ENCODE peak calls at places on chromosomes 7 and 10, in ten cellular contexts. S is effector memory CD8-positive, alpha-beta T cell; G is sciatic nerve; K is left lung; X is right lobe of liver; W is activated CD8-positive, alpha-beta T cell treated with anti-CD3 and anti-CD28 coated beads for 36 hours; C is PC-3; P is naive thymus-derived CD4-positive, alpha-beta T cell; M is stimulated activated naive B cell treated with anti-CD40 and anti-IgM and Interleukin-4, amounts not matched to agents 10 μg/mL and 1 μg/mL and 100 μg/mL, for 72 hours; U is pancreas. Y is an unnamed sample.
A peak's percentile ranks its signal among the peaks of the same experiment; 100 is the strongest.

GRCh38 chr10:26982058-26982457 is 118.2 kb downstream of the ANKRD26 start:
- ATAC-seq in S (no peak), G (no peak), K (no peak), X (no peak), W (no peak), C (no peak), P (no peak), M (no peak), U (no peak), Y (no peak)

GRCh38 chr7:27209933-27210440 is 10.1 kb upstream of the HOXA13 start:
- ATAC-seq in S (no peak), G (no peak), K (no peak), X (no peak), W (no peak), C (no peak), P (no peak), M (no peak), U (no peak), Y (no peak)

GRCh38 chr7:143901360-143901709 is 641 bp downstream of the TCAF1 start:
- ATAC-seq in S (no peak), G (peak; percentile 55), K (peak; percentile 50), X (peak; percentile 50), W (peak; percentile 14), C (peak; percentile 35), P (no peak), M (no peak), U (peak; percentile 68), Y (peak; percentile 12)

GRCh38 chr10:110216240-110216639 is 8.8 kb downstream of the MXI1 start:
- ATAC-seq in S (no peak), G (no peak), K (no peak), X (no peak), W (no peak), C (no peak), P (no peak), M (no peak), U (no peak), Y (peak; percentile 32)

GRCh38 chr10:43026039-43026973 is 50.6 kb upstream of the RET start:
- ATAC-seq in S (no peak), G (no peak), K (no peak), X (peak; percentile 68), W (no peak), C (peak; percentile 57), P (no peak), M (no peak), U (peak; percentile 41), Y (peak; percentile 59)

GRCh38 chr10:51079766-51080165 is 5.5 kb downstream of the PRKG1 start:
- ATAC-seq in S (no peak), G (no peak), K (no peak), X (no peak), W (no peak), C (no peak), P (no peak), M (no peak), U (no peak), Y (no peak)

GRCh38 chr7:135386776-135387175 is 123.1 kb downstream of the CNOT4 start:
- ATAC-seq in S (no peak), G (no peak), K (no peak), X (no peak), W (no peak), C (no peak), P (no peak), M (no peak), U (no peak), Y (no peak)

GRCh38 chr7:128982105-128982504 is 44.4 kb downstream of the IRF5 start:
- ATAC-seq in S (no peak), G (no peak), K (no peak), X (no peak), W (no peak), C (no peak), P (no peak), M (no peak), U (no peak), Y (no peak)

GRCh38 chr10:98047009-98047741 is 16.8 kb upstream of the CRTAC1 start:
- ATAC-seq in S (no peak), G (peak; percentile 86), K (no peak), X (no peak), W (no peak), C (no peak), P (no peak), M (no peak), U (no peak), Y (no peak)

GRCh38 chr10:127990846-127991542 is 84.1 kb downstream of the PTPRE start:
- ATAC-seq in S (peak; percentile 70), G (peak; percentile 81), K (peak; percentile 78), X (peak; percentile 51), W (peak; percentile 77), C (peak; percentile 11), P (peak; percentile 62), M (peak; percentile 64), U (peak; percentile 65), Y (peak; percentile 61)

GRCh38 chr10:79910836-79911235 is 38.1 kb downstream of the SFTPD start:
- ATAC-seq in S (no peak), G (no peak), K (peak; percentile 19), X (peak; percentile 38), W (no peak), C (no peak), P (no peak), M (no peak), U (peak; percentile 26), Y (no peak)

GRCh38 chr7:117129538-117129955 is 176.2 kb downstream of the ST7 start:
- ATAC-seq in S (no peak), G (peak; percentile 64), K (no peak), X (no peak), W (no peak), C (no peak), P (no peak), M (no peak), U (no peak), Y (no peak)

GRCh38 chr7:44081266-44081748 is 1.0 kb downstream of the POLM start:
- ATAC-seq in S (no peak), G (no peak), K (no peak), X (no peak), W (no peak), C (no peak), P (no peak), M (no peak), U (no peak), Y (no peak)

GRCh38 chr10:72315611-72316385 is 38.9 kb downstream of the DNAJB12 start:
- ATAC-seq in S (no peak), G (peak; percentile 2), K (peak; percentile 37), X (peak; percentile 70), W (no peak), C (peak; percentile 39), P (no peak), M (no peak), U (peak; percentile 69), Y (peak; percentile 19)

GRCh38 chr10:71719464-71720303 is at the start of gene C10orf105:
- ATAC-seq in S (no peak), G (peak; percentile 4), K (no peak), X (no peak), W (no peak), C (no peak), P (no peak), M (no peak), U (no peak), Y (no peak)

GRCh38 chr7:78141533-78142281 is 343.1 kb downstream of the PHTF2 start:
- ATAC-seq in S (no peak), G (no peak), K (no peak), X (no peak), W (no peak), C (no peak), P (no peak), M (no peak), U (no peak), Y (no peak)

GRCh38 chr10:92834331-92834730 is 14.0 kb upstream of the EXOC6 start:
- ATAC-seq in S (no peak), G (no peak), K (no peak), X (no peak), W (no peak), C (no peak), P (no peak), M (no peak), U (no peak), Y (no peak)

GRCh38 chr7:36605662-36606441 is 118.4 kb downstream of the AOAH start:
- ATAC-seq in S (no peak), G (no peak), K (no peak), X (no peak), W (no peak), C (no peak), P (no peak), M (no peak), U (no peak), Y (peak; percentile 25)

GRCh38 chr7:28358423-28358868 is 53.9 kb upstream of the CREB5 start:
- ATAC-seq in S (no peak), G (no peak), K (peak; percentile 70), X (no peak), W (no peak), C (peak; percentile 82), P (no peak), M (no peak), U (no peak), Y (peak; percentile 80)

GRCh38 chr10:33032354-33033254 is 74.6 kb upstream of the ITGB1 start:
- ATAC-seq in S (no peak), G (peak; percentile 50), K (no peak), X (no peak), W (no peak), C (peak; percentile 90), P (no peak), M (no peak), U (peak; percentile 71), Y (peak; percentile 69)